ENCODE peak calls at places on chromosome 10, in four cellular contexts. R is NT2/D1, D is H1, V is GM12878. J is an unnamed sample.

GRCh38 chr10:132933308-132934042 is 8.9 kb downstream of the CFAP46 start:
- DNase-seq in D (no peak), R (no peak), V (no peak), J (no peak)

GRCh38 chr10:95245425-95246055 is 45.3 kb downstream of the PDLIM1 start:
- DNase-seq in D (no peak), V (peak), R (no peak), J (no peak)

GRCh38 chr10:112435013-112435619 is 11.6 kb downstream of the ZDHHC6 start:
- DNase-seq in R (no peak), D (no peak), V (no peak), J (no peak)

GRCh38 chr10:95183132-95183450 is 10.9 kb upstream of the ACSM6 start:
- DNase-seq in V (no peak), D (no peak), R (no peak), J (no peak)

GRCh38 chr10:49741108-49741995 is 20.8 kb downstream of the OGDHL start:
- DNase-seq in R (no peak), D (no peak), V (no peak), J (no peak)

GRCh38 chr10:31460242-31460641 is 141.2 kb downstream of the ZEB1 start:
- DNase-seq in R (no peak), V (no peak), D (no peak), J (no peak)

GRCh38 chr10:132833421-132834111 is 47.6 kb upstream of the NKX6-2 start:
- DNase-seq in R (no peak), V (no peak), D (no peak), J (no peak)

GRCh38 chr10:114767589-114768393 is 53.8 kb upstream of the FHIP2A start:
- DNase-seq in R (no peak), D (no peak), V (no peak), J (peak)

GRCh38 chr10:132204781-132205473 is 18.2 kb downstream of the DPYSL4 start:
- DNase-seq in R (no peak), V (no peak), D (no peak), J (no peak)

GRCh38 chr10:124255556-124255955 is 162.2 kb upstream of the CHST15 start:
- DNase-seq in R (no peak), D (no peak), V (no peak), J (no peak)

GRCh38 chr10:60343254-60343653 is 46.4 kb downstream of the ANK3 start:
- DNase-seq in R (no peak), D (no peak), V (no peak), J (no peak)

GRCh38 chr10:31321396-31321941 is 2.5 kb downstream of the ZEB1 start:
- DNase-seq in R (no peak), V (no peak), D (no peak), J (no peak)

GRCh38 chr10:133324198-133324792 is 12.4 kb downstream of the CALY start:
- DNase-seq in D (no peak), R (peak), V (no peak), J (peak)

GRCh38 chr10:30160431-30160982 is 101.1 kb upstream of the JCAD start:
- DNase-seq in V (no peak), D (no peak), R (no peak), J (no peak)

GRCh38 chr10:75397571-75397921 is 4.0 kb downstream of the ZNF503 start:
- DNase-seq in D (no peak), V (no peak), R (no peak), J (no peak)

GRCh38 chr10:78505657-78506056 is 472.0 kb downstream of the RPS24 start:
- DNase-seq in V (no peak), D (no peak), R (no peak), J (no peak)

GRCh38 chr10:128030498-128031072 is 95.6 kb downstream of the MKI67 start:
- DNase-seq in R (no peak), V (no peak), D (no peak), J (no peak)

GRCh38 chr10:128029280-128029618 is 97.0 kb downstream of the MKI67 start:
- DNase-seq in V (no peak), R (no peak), D (no peak), J (no peak)

GRCh38 chr10:128032466-128032865 is 93.8 kb downstream of the MKI67 start:
- DNase-seq in V (no peak), R (no peak), D (no peak), J (no peak)

GRCh38 chr10:128029731-128030369 is 96.4 kb downstream of the MKI67 start:
- DNase-seq in V (no peak), D (no peak), R (no peak), J (no peak)

GRCh38 chr10:128031216-128031615 is 95.0 kb downstream of the MKI67 start:
- DNase-seq in V (no peak), R (no peak), D (no peak), J (no peak)
- TF ChIP-seq SUZ12 in V (no peak), R (no peak), D (no peak), J (no peak)

DNA sequence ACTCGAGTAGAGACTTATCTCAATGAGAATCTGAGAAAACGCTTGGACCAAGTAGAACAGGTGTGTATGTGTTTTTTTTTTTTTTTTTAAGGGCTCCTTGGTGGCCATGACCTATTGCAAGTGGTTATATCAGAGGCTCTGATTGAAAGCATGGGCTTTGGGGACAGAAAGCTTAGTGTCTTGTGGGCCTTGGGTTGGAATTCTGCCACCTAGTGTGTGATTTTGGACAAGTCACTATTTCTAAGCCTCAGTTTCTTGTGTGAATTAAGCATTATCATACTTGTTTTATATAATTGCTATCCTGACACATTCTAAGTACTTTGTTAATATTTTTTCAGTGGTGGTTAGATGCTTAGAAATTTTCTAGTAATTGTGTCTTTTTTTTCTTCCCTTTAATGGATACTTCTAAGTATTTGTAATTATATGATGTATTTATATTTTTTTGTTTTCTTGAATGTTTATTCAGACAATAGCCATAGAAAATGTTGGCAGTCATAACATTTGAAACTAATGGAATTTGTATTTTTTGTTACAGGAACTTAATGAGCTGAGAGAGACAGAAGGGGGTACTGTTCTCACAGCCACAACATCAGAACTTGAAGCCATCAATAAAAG is 33.1 kb downstream of the SMC3 start:
- DNase-seq in D (peak), R (peak), V (no peak), J (peak)
- TF ChIP-seq SUZ12 in D (no peak), R (no peak), V (no peak), J (no peak)

DNA sequence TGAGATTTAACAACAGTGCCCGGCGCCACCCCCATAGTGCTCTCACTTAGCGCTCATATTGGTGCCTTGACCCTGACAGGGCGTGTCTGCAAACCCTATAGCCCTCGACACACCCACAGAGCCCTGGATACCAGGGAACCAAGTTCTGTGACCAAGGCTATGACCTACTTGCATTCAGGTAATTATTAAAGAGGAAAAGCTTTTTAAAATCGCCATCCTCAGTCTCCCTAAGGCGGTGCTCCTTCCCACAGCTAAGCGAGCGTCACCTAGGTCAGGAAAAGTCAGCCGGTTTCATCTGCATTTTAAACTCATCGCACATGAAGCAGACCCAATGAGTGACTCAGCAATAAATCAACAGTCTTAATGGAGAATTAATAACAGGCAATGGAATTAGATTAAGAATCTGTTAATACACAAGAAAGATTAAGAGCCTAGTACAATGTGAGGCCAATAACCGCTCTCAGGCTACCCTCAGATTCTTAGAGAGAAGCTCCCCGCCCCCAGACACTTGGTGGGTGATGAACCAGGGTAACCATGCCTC is 59.2 kb downstream of the HSPA12A start:
- DNase-seq in D (no peak), V (no peak), R (no peak), J (no peak)
- TF ChIP-seq SUZ12 in D (no peak), V (no peak), R (no peak), J (no peak)

GRCh38 chr10:21727452-21728168 is 193.6 kb downstream of the MLLT10 start:
- DNase-seq in D (no peak), V (no peak), R (no peak), J (no peak)
- TF ChIP-seq SUZ12 in D (no peak), V (no peak), R (no peak), J (no peak)

GRCh38 chr10:82308641-82309040 is 433.6 kb downstream of the NRG3 start:
- DNase-seq in V (no peak), D (no peak), R (no peak), J (no peak)
- TF ChIP-seq SUZ12 in V (no peak), D (no peak), R (no peak), J (no peak)

GRCh38 chr10:29011511-29011910 is 277.4 kb upstream of the LYZL1 start:
- DNase-seq in R (no peak), D (no peak), V (no peak), J (no peak)
- TF ChIP-seq SUZ12 in R (no peak), D (no peak), V (no peak), J (no peak)

GRCh38 chr10:103706047-103706446 is 149.3 kb downstream of the SH3PXD2A start:
- DNase-seq in V (no peak), R (no peak), D (no peak), J (no peak)
- TF ChIP-seq SUZ12 in V (no peak), R (no peak), D (no peak), J (no peak)

GRCh38 chr10:107814865-107815487 is 650.5 kb upstream of the SORCS1 start:
- DNase-seq in D (peak), R (peak), V (peak), J (peak)
- TF ChIP-seq SUZ12 in D (no peak), R (no peak), V (no peak), J (no peak)

GRCh38 chr10:22456486-22456885 is 111.2 kb downstream of the SPAG6 start:
- DNase-seq in R (no peak), V (no peak), D (no peak), J (no peak)

GRCh38 chr10:22455068-22455467 is 109.8 kb downstream of the SPAG6 start:
- DNase-seq in V (no peak), D (no peak), R (no peak), J (no peak)

GRCh38 chr10:22453320-22453719 is 108.0 kb downstream of the SPAG6 start:
- DNase-seq in R (no peak), D (no peak), V (no peak), J (no peak)

GRCh38 chr10:22454634-22455033 is 109.3 kb downstream of the SPAG6 start:
- DNase-seq in D (no peak), V (no peak), R (no peak), J (no peak)

DNA sequence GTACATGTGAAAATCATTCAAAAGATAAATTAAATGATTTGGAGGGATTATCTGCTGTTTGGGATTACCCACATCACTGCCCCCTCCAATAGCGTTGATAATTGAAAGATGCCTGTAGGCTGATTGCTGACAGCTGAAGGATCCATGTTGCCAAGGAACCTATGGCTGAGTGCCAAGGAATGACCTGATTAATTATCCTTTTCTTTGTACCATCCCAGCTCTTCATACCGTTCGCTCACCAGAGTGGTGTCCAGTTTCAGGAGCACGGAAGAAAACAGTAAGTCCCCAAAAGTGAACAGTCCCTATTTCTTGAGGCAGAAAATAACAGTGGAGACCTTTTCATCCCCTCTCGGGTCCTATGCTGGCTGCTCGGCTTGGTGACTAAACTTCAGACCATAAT is 108.7 kb downstream of the SPAG6 start:
- DNase-seq in R (no peak), V (no peak), D (no peak), J (no peak)
- TF ChIP-seq SUZ12 in R (no peak), V (no peak), D (no peak), J (no peak)

J was measured in HEK293T.